ENCODE peak calls at places on chromosomes 13 and 19, in six cellular contexts. One of them, this sample, is unnamed.
A peak's percentile ranks its signal among the peaks of the same experiment; 100 is the strongest.

GRCh38 chr19:55441692-55442321 is 1.3 kb downstream of the SHISA7 start:
- DNase-seq in neuronal stem cell: no peak
- DNase-seq in IMR-90: no peak
- DNase-seq in H9: peak; percentile 89
- DNase-seq in trophoblast cell: no peak
- DNase-seq in H1: peak; percentile 92
- DNase-seq in this sample: no peak

GRCh38 chr13:25267715-25268114 is 19.6 kb downstream of the MTMR6 start:
- DNase-seq in neuronal stem cell: no peak
- DNase-seq in IMR-90: peak; percentile 26
- DNase-seq in H9: no peak
- DNase-seq in trophoblast cell: no peak
- DNase-seq in H1: no peak
- DNase-seq in this sample: peak; percentile 40

GRCh38 chr19:49398001-49398615 is 10.1 kb downstream of the KASH5 start:
- DNase-seq in neuronal stem cell: no peak
- DNase-seq in IMR-90: no peak
- DNase-seq in H9: no peak
- DNase-seq in trophoblast cell: no peak
- DNase-seq in H1: no peak
- DNase-seq in this sample: no peak

GRCh38 chr13:24618219-24618955 is 61.8 kb upstream of the ATP12A start:
- DNase-seq in neuronal stem cell: no peak
- DNase-seq in IMR-90: no peak
- DNase-seq in H9: no peak
- DNase-seq in trophoblast cell: no peak
- DNase-seq in H1: no peak
- DNase-seq in this sample: no peak

GRCh38 chr13:97802213-97802612 is 151.3 kb upstream of the IPO5 start:
- DNase-seq in neuronal stem cell: no peak
- DNase-seq in IMR-90: no peak
- DNase-seq in H9: no peak
- DNase-seq in trophoblast cell: no peak
- DNase-seq in H1: no peak
- DNase-seq in this sample: no peak

GRCh38 chr13:82758056-82758455 is 1124.2 kb downstream of the SLITRK1 start:
- DNase-seq in neuronal stem cell: no peak
- DNase-seq in IMR-90: peak; percentile 17
- DNase-seq in H9: peak; percentile 81
- DNase-seq in trophoblast cell: no peak
- DNase-seq in H1: peak; percentile 53
- DNase-seq in this sample: no peak

GRCh38 chr13:108897955-108898354 is 268.5 kb downstream of the MYO16 start:
- DNase-seq in neuronal stem cell: no peak
- DNase-seq in IMR-90: peak; percentile 15
- DNase-seq in H9: no peak
- DNase-seq in trophoblast cell: no peak
- DNase-seq in H1: no peak
- DNase-seq in this sample: no peak

GRCh38 chr13:73336789-73337188 is 278.0 kb downstream of the KLF5 start:
- DNase-seq in neuronal stem cell: no peak
- DNase-seq in IMR-90: no peak
- DNase-seq in H9: no peak
- DNase-seq in trophoblast cell: peak; percentile 71
- DNase-seq in H1: no peak
- DNase-seq in this sample: no peak

GRCh38 chr19:6668696-6669095 is 1.3 kb downstream of the TNFSF14 start:
- DNase-seq in neuronal stem cell: no peak
- DNase-seq in IMR-90: no peak
- DNase-seq in H9: no peak
- DNase-seq in trophoblast cell: no peak
- DNase-seq in H1: no peak
- DNase-seq in this sample: no peak

GRCh38 chr19:51019544-51019925 is at the start of gene KLK10:
- DNase-seq in neuronal stem cell: no peak
- DNase-seq in IMR-90: no peak
- DNase-seq in H9: no peak
- DNase-seq in trophoblast cell: no peak
- DNase-seq in H1: no peak
- DNase-seq in this sample: no peak

GRCh38 chr19:31127132-31127967 is 221.9 kb downstream of the TSHZ3 start:
- DNase-seq in neuronal stem cell: no peak
- DNase-seq in IMR-90: peak; percentile 99
- DNase-seq in H9: no peak
- DNase-seq in trophoblast cell: no peak
- DNase-seq in H1: no peak
- DNase-seq in this sample: peak; percentile 98

GRCh38 chr13:107124129-107124718 is 556.3 kb upstream of the ARGLU1 start:
- DNase-seq in neuronal stem cell: peak; percentile 37
- DNase-seq in IMR-90: peak; percentile 36
- DNase-seq in H9: no peak
- DNase-seq in trophoblast cell: no peak
- DNase-seq in H1: no peak
- DNase-seq in this sample: peak; percentile 18

GRCh38 chr19:10289836-10290438 is at the start of gene ICAM5:
- DNase-seq in neuronal stem cell: no peak
- DNase-seq in IMR-90: peak; percentile 42
- DNase-seq in H9: peak; percentile 45
- DNase-seq in trophoblast cell: no peak
- DNase-seq in H1: no peak
- DNase-seq in this sample: no peak

GRCh38 chr19:58044886-58045285 is 11.1 kb downstream of the ZSCAN1 start:
- DNase-seq in neuronal stem cell: no peak
- DNase-seq in IMR-90: no peak
- DNase-seq in H9: no peak
- DNase-seq in trophoblast cell: no peak
- DNase-seq in H1: no peak
- DNase-seq in this sample: no peak

GRCh38 chr19:51593138-51593890 is 22.2 kb downstream of the ZNF175 start:
- DNase-seq in neuronal stem cell: no peak
- DNase-seq in IMR-90: no peak
- DNase-seq in H9: no peak
- DNase-seq in trophoblast cell: no peak
- DNase-seq in H1: peak; percentile 41
- DNase-seq in this sample: no peak

GRCh38 chr13:75418997-75419396 is 63.0 kb downstream of the TBC1D4 start:
- DNase-seq in neuronal stem cell: no peak
- DNase-seq in IMR-90: peak; percentile 21
- DNase-seq in H9: no peak
- DNase-seq in trophoblast cell: peak; percentile 5
- DNase-seq in H1: no peak
- DNase-seq in this sample: peak; percentile 43

GRCh38 chr13:99656092-99656745 is 154.9 kb downstream of the TM9SF2 start:
- DNase-seq in neuronal stem cell: peak; percentile 86
- DNase-seq in IMR-90: peak; percentile 67
- DNase-seq in H9: peak; percentile 85
- DNase-seq in trophoblast cell: peak; percentile 37
- DNase-seq in H1: peak; percentile 96
- DNase-seq in this sample: peak; percentile 71

GRCh38 chr13:99658266-99658991 is 157.2 kb downstream of the TM9SF2 start:
- DNase-seq in neuronal stem cell: peak; percentile 65
- DNase-seq in IMR-90: peak; percentile 25
- DNase-seq in H9: peak; percentile 81
- DNase-seq in trophoblast cell: no peak
- DNase-seq in H1: peak; percentile 78
- DNase-seq in this sample: peak; percentile 58

GRCh38 chr13:99655351-99656091 is 154.2 kb downstream of the TM9SF2 start:
- DNase-seq in neuronal stem cell: no peak
- DNase-seq in IMR-90: peak; percentile 24
- DNase-seq in H9: no peak
- DNase-seq in trophoblast cell: peak; percentile 58
- DNase-seq in H1: no peak
- DNase-seq in this sample: peak; percentile 9

GRCh38 chr13:99657848-99658265 is 156.6 kb downstream of the TM9SF2 start:
- DNase-seq in neuronal stem cell: no peak
- DNase-seq in IMR-90: no peak
- DNase-seq in H9: peak; percentile 68
- DNase-seq in trophoblast cell: no peak
- DNase-seq in H1: peak; percentile 74
- DNase-seq in this sample: peak; percentile 29

DNA sequence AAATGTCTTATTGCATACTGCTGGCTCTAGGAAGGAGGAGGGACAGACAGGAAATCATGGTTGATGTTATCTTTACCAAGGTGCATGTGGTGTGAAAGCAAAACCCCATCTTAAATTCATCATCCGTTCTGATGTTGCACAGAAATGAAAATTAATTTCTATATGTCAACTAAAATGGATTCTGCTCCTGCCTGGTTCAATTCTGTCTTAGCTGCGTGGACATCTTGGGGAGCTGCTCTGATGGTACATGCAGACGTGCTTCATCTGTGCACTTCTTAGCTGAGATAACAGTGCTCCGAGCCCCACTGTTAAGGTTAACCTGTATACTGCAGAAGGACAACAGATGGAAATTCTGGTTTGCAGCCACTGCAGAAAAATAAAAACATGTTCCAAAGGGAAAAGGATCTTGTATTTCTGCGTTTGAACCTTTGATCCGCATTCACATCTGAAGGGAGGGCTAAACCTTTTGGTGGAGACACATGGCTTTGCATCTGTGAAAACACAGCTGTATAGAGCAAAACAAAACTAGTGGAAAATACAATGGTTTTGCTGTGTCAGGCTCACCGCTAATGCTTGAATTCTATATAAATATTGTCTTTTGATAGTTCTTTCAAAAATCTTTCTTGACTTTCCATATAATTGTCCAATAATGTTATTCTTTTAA is 155.7 kb downstream of the TM9SF2 start:
- DNase-seq in neuronal stem cell: no peak
- DNase-seq in IMR-90: no peak
- DNase-seq in H9: no peak
- DNase-seq in trophoblast cell: no peak
- DNase-seq in H1: no peak
- DNase-seq in this sample: no peak
- H2AK5ac ChIP-seq in neuronal stem cell: no peak overlapping the region
- H2AK5ac ChIP-seq in IMR-90: no peak overlapping the region
- H2AK5ac ChIP-seq in H9: no peak overlapping the region
- H2AK5ac ChIP-seq in trophoblast cell: no peak overlapping the region
- H2AK5ac ChIP-seq in H1: no peak overlapping the region
- H2AK5ac ChIP-seq in this sample: no peak overlapping the region

GRCh38 chr13:102757006-102757405 is 16.6 kb downstream of the TEX30 start:
- DNase-seq in neuronal stem cell: no peak
- DNase-seq in IMR-90: no peak
- DNase-seq in H9: no peak
- DNase-seq in trophoblast cell: no peak
- DNase-seq in H1: no peak
- DNase-seq in this sample: no peak

GRCh38 chr13:102763745-102764144 is 9.8 kb downstream of the TEX30 start:
- DNase-seq in neuronal stem cell: no peak
- DNase-seq in IMR-90: no peak
- DNase-seq in H9: no peak
- DNase-seq in trophoblast cell: no peak
- DNase-seq in H1: no peak
- DNase-seq in this sample: no peak

DNA sequence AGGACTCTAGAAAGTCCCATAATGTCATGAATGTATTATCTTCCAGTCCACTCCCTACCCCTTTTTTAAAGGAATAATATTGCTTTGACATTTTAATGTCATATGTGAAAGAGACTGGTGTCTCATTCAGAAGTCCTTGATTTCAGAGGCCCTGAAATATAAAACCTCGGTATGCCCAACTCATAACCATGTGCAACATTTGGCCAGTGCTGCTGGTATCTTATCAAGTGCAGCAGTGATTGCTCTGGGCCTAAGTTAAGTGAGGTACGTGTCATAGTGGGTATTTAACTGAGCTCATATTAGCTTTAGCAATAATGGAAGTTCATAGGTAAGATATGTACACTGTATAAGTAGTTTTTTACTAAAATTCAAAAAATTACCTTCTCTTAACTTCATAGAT is 14.7 kb downstream of the TEX30 start:
- DNase-seq in neuronal stem cell: no peak
- DNase-seq in IMR-90: no peak
- DNase-seq in H9: no peak
- DNase-seq in trophoblast cell: no peak
- DNase-seq in H1: no peak
- DNase-seq in this sample: no peak
- H3K14ac ChIP-seq in neuronal stem cell: no peak overlapping the region
- H3K14ac ChIP-seq in IMR-90: no peak overlapping the region
- H3K14ac ChIP-seq in H9: no peak overlapping the region
- H3K14ac ChIP-seq in trophoblast cell: no peak overlapping the region
- H3K14ac ChIP-seq in H1: no peak overlapping the region
- H3K14ac ChIP-seq in this sample: no peak overlapping the region

GRCh38 chr19:1355258-1355973 is 28.3 kb upstream of the NDUFS7 start:
- DNase-seq in neuronal stem cell: no peak
- DNase-seq in IMR-90: no peak
- DNase-seq in H9: no peak
- DNase-seq in trophoblast cell: no peak
- DNase-seq in H1: no peak
- DNase-seq in this sample: no peak
- H2AK5ac ChIP-seq in neuronal stem cell: peak overlapping the region; percentile 86
- H2AK5ac ChIP-seq in IMR-90: peak overlapping the region; percentile 88
- H2AK5ac ChIP-seq in H9: no peak overlapping the region
- H2AK5ac ChIP-seq in trophoblast cell: peak overlapping the region; percentile 80
- H2AK5ac ChIP-seq in H1: peak overlapping the region; percentile 13
- H2AK5ac ChIP-seq in this sample: no peak overlapping the region

GRCh38 chr13:86201477-86201876 is 402.3 kb upstream of the SLITRK6 start:
- DNase-seq in neuronal stem cell: no peak
- DNase-seq in IMR-90: no peak
- DNase-seq in H9: no peak
- DNase-seq in trophoblast cell: no peak
- DNase-seq in H1: no peak
- DNase-seq in this sample: no peak
- H3K14ac ChIP-seq in neuronal stem cell: no peak overlapping the region
- H3K14ac ChIP-seq in IMR-90: no peak overlapping the region
- H3K14ac ChIP-seq in H9: no peak overlapping the region
- H3K14ac ChIP-seq in trophoblast cell: no peak overlapping the region
- H3K14ac ChIP-seq in H1: no peak overlapping the region
- H3K14ac ChIP-seq in this sample: no peak overlapping the region